ENCODE peak calls at places on chromosome 7, in four cellular contexts. S is GM23338, M is OCI-LY7, Q is sigmoid colon. F is an unnamed sample.

GRCh38 chr7:120170849-120171248 is 102.1 kb upstream of the KCND2 start:
- DNase-seq in S (no peak), M (no peak), Q (no peak), F (no peak)

GRCh38 chr7:126657599-126658358 is 595.0 kb downstream of the GRM8 start:
- DNase-seq in S (no peak), M (peak), Q (no peak), F (no peak)

GRCh38 chr7:106041140-106041717 is 70.9 kb downstream of the SYPL1 start:
- DNase-seq in S (peak), M (peak), Q (peak), F (no peak)

GRCh38 chr7:69780377-69780776 is 182.1 kb downstream of the AUTS2 start:
- DNase-seq in S (peak), M (no peak), Q (no peak), F (no peak)

GRCh38 chr7:105454058-105454739 is 65.5 kb upstream of the SRPK2 start:
- DNase-seq in S (no peak), M (no peak), Q (no peak), F (no peak)

GRCh38 chr7:112986256-112987031 is 100.2 kb downstream of the GPR85 start:
- DNase-seq in S (no peak), M (no peak), Q (no peak), F (no peak)

GRCh38 chr7:66205736-66206080 is 574 bp downstream of the TPST1 start:
- DNase-seq in S (peak), M (no peak), Q (no peak), F (no peak)

GRCh38 chr7:152894295-152895170 is 135.0 kb downstream of the ACTR3B start:
- DNase-seq in S (peak), M (peak), Q (no peak), F (no peak)

GRCh38 chr7:47377741-47378140 is 204.2 kb downstream of the TNS3 start:
- DNase-seq in S (no peak), M (no peak), Q (peak), F (no peak)

GRCh38 chr7:30310674-30311362 is 26.4 kb downstream of the ZNRF2 start:
- DNase-seq in S (no peak), M (no peak), Q (no peak), F (no peak)

GRCh38 chr7:101093907-101094306 is 8.6 kb downstream of the TRIM56 start:
- DNase-seq in S (no peak), M (no peak), Q (no peak), F (no peak)

GRCh38 chr7:134458806-134459698 is at the start of gene AKR1B1:
- DNase-seq in S (peak), M (peak), Q (peak), F (peak)

DNA sequence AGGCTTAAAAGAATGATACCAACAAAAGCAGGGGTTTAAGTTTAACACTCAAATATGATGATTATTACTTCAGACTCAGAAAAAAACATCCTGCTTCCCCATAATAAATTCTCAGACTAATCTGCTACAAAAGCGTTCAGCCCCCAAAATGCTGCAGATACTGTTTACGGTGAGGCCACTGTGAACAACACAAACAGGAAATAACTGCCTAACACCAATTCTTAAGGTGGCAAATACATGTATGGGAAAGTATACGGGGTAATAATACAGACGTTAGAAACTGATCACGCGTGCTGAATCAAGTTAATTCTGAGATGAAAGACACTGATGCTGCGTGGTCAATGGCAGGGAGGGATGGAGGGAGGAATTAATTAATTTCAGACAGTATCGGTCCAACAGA is 62.0 kb upstream of the RHEB start:
- DNase-seq in S (no peak), M (no peak), Q (no peak), F (no peak)
- H3K27ac ChIP-seq in S (no peak), M (no peak), Q (no peak), F (no peak)

GRCh38 chr7:111561909-111562732 is at the start of gene IMMP2L:
- DNase-seq in S (peak), M (peak), Q (peak), F (peak)
- TF ChIP-seq CTCF in S (peak), M (peak), Q (peak), F (peak)

DNA sequence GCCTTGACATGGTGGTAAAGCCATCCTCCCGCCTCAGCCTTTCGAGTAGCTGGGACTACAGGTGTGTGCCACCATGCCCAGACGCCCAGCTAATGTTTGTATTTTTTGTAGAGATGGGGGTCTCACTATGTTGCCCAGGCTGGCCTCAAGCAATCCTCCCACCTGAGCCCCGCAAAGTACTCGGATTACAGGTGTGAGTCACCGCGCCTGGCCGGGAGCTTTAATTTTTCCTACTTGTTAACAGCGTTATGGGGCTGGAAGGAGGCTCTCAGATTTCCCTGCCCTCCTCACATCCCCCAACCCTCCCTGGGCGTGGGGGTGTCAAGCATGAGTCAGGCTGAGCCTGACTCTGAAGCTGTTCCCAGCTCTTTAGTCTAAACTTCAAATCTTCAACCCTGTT is 8.3 kb downstream of the ALKBH4 start:
- DNase-seq in S (no peak), M (no peak), Q (no peak), F (no peak)
- H3K27ac ChIP-seq in S (no peak), M (no peak), Q (no peak), F (no peak)

GRCh38 chr7:149720372-149721083 is 52.9 kb downstream of the ZNF467 start:
- DNase-seq in S (no peak), M (no peak), Q (peak), F (no peak)
- TF ChIP-seq CTCF in S (no peak), M (no peak), Q (no peak), F (no peak)

DNA sequence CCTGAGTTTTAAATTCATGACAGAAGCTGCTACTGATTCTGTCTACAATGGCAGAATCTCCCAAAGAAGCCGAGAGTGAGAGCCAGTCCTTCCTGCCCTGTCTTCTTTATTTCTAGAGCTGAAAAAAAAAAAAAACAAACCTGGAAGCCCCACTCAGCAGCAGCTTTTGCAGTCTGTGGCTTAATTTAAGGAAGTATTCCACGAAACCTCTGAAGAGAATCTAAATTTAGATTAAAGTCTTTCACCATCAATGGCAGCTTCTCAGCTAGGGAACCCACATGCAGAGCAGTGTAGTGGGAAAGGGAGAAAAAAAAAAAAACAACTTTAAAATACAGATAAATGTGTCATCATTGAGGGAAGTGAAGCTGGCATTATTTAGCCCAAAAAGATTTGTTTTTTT is 23.4 kb downstream of the SMURF1 start:
- DNase-seq in S (no peak), M (no peak), Q (no peak), F (no peak)
- H3K27ac ChIP-seq in S (no peak), M (no peak), Q (peak), F (peak)

DNA sequence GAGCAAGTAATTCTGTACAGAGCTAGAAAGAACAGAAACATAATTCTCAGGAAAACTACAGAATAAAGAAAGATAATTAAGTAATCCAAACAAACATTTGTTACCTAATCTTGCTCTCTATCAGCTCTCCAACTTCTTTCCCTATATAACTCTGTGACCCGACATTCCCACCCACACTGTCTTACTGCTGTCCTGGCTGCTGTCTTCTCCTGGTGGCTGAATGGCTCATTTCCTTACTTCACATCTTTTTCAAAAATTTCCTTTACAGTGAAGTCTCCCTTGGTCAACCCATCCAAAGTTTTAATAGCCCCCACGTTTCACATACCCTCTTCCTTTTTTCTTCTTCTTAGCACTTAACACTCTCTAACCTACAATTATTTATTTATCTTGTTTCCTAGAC is 64.0 kb downstream of the HYCC1 start:
- DNase-seq in S (peak), M (no peak), Q (no peak), F (no peak)
- TF ChIP-seq CTCF in S (no peak), M (no peak), Q (no peak), F (no peak)

GRCh38 chr7:128007293-128007680 is 23.9 kb downstream of the LRRC4 start:
- DNase-seq in S (no peak), M (no peak), Q (no peak), F (no peak)
- H3K27ac ChIP-seq in S (no peak), M (no peak), Q (no peak), F (no peak)

DNA sequence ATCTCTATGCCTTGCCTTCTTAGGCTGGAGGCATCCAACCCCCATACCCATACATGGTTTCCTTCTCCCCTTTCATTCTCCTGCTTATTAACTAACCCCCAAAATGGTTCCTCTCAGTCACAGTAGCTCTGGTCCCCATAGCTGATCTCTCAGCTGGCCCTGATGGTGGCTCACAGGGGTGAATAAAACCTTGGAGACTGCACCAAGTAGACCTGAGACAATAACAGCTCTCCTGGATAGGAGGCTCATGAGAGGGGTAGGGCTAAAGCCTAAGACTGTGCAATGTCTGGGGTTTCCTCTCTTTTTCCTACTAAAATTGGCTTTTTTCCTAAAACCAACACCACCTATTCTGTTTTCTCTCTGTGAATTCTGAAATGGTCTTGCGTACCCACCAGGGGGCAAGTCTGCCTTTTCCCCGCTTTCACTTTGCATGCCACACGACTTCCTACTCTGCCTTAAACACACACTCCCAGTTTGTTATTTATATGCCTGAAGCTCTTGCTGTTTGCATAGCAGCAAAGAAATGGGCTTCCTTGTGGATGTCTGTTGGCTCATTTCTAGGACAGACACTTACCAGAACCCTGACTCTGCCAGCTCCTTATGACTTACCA is 18.4 kb upstream of the PON1 start:
- DNase-seq in S (peak), M (no peak), Q (no peak), F (no peak)
- TF ChIP-seq CTCF in S (peak), M (no peak), Q (no peak), F (no peak)